ENCODE peak calls at places on chromosome 13, in ten cellular contexts. One of them, this sample, is unnamed.

GRCh38 chr13:41658057-41658642 is 200.8 kb downstream of the RGCC start:
- DNase-seq in SW480: no peak
- DNase-seq in RKO: no peak
- DNase-seq in fibroblast of the aortic adventitia: peak
- DNase-seq in smooth muscle cell of the brain vasculature: peak
- DNase-seq in EL: peak
- DNase-seq in NCI-H2081 treated with DMSO at 0.1 percent for 48 hours: no peak
- DNase-seq in ascending aorta: no peak
- DNase-seq in Daoy: no peak
- DNase-seq in upper lobe of right lung: no peak
- DNase-seq in this sample: peak

GRCh38 chr13:20134732-20135131 is 26.1 kb downstream of the GJA3 start:
- DNase-seq in NCI-H2081 treated with DMSO at 0.1 percent for 48 hours: no peak
- DNase-seq in Daoy: no peak
- DNase-seq in ascending aorta: no peak
- DNase-seq in smooth muscle cell of the brain vasculature: no peak
- DNase-seq in upper lobe of right lung: no peak
- DNase-seq in SW480: no peak
- DNase-seq in EL: no peak
- DNase-seq in RKO: no peak
- DNase-seq in fibroblast of the aortic adventitia: no peak
- DNase-seq in this sample: no peak

GRCh38 chr13:24270639-24271131 is 38.7 kb upstream of the C1QTNF9 start:
- DNase-seq in Daoy: no peak
- DNase-seq in SW480: no peak
- DNase-seq in smooth muscle cell of the brain vasculature: no peak
- DNase-seq in EL: peak
- DNase-seq in ascending aorta: peak
- DNase-seq in fibroblast of the aortic adventitia: peak
- DNase-seq in NCI-H2081 treated with DMSO at 0.1 percent for 48 hours: no peak
- DNase-seq in upper lobe of right lung: peak
- DNase-seq in RKO: no peak
- DNase-seq in this sample: peak

GRCh38 chr13:22092791-22093545 is 422.1 kb downstream of the FGF9 start:
- DNase-seq in upper lobe of right lung: no peak
- DNase-seq in smooth muscle cell of the brain vasculature: no peak
- DNase-seq in RKO: no peak
- DNase-seq in Daoy: peak
- DNase-seq in SW480: no peak
- DNase-seq in NCI-H2081 treated with DMSO at 0.1 percent for 48 hours: no peak
- DNase-seq in fibroblast of the aortic adventitia: peak
- DNase-seq in EL: no peak
- DNase-seq in ascending aorta: no peak
- DNase-seq in this sample: no peak

GRCh38 chr13:31246918-31247317 is 47.1 kb downstream of the B3GLCT start:
- DNase-seq in fibroblast of the aortic adventitia: no peak
- DNase-seq in RKO: no peak
- DNase-seq in Daoy: no peak
- DNase-seq in smooth muscle cell of the brain vasculature: no peak
- DNase-seq in SW480: no peak
- DNase-seq in NCI-H2081 treated with DMSO at 0.1 percent for 48 hours: no peak
- DNase-seq in upper lobe of right lung: no peak
- DNase-seq in ascending aorta: no peak
- DNase-seq in EL: no peak
- DNase-seq in this sample: no peak

GRCh38 chr13:48304132-48304876 is 753 bp downstream of the RB1 start:
- DNase-seq in Daoy: peak
- DNase-seq in smooth muscle cell of the brain vasculature: no peak
- DNase-seq in fibroblast of the aortic adventitia: peak
- DNase-seq in upper lobe of right lung: no peak
- DNase-seq in NCI-H2081 treated with DMSO at 0.1 percent for 48 hours: no peak
- DNase-seq in SW480: peak
- DNase-seq in EL: peak
- DNase-seq in RKO: peak
- DNase-seq in ascending aorta: peak
- DNase-seq in this sample: peak

GRCh38 chr13:113591750-113592149 is 7.2 kb downstream of the TFDP1 start:
- DNase-seq in SW480: no peak
- DNase-seq in smooth muscle cell of the brain vasculature: no peak
- DNase-seq in EL: no peak
- DNase-seq in RKO: no peak
- DNase-seq in fibroblast of the aortic adventitia: no peak
- DNase-seq in ascending aorta: peak
- DNase-seq in Daoy: no peak
- DNase-seq in NCI-H2081 treated with DMSO at 0.1 percent for 48 hours: no peak
- DNase-seq in upper lobe of right lung: peak
- DNase-seq in this sample: no peak

GRCh38 chr13:110379905-110380341 is 72.8 kb downstream of the COL4A2 start:
- DNase-seq in Daoy: peak
- DNase-seq in upper lobe of right lung: no peak
- DNase-seq in EL: peak
- DNase-seq in SW480: no peak
- DNase-seq in NCI-H2081 treated with DMSO at 0.1 percent for 48 hours: no peak
- DNase-seq in fibroblast of the aortic adventitia: peak
- DNase-seq in RKO: no peak
- DNase-seq in smooth muscle cell of the brain vasculature: no peak
- DNase-seq in ascending aorta: no peak
- DNase-seq in this sample: peak

GRCh38 chr13:25375727-25376358 is 4.1 kb downstream of the ATP8A2 start:
- DNase-seq in SW480: peak
- DNase-seq in RKO: peak
- DNase-seq in Daoy: peak
- DNase-seq in fibroblast of the aortic adventitia: peak
- DNase-seq in smooth muscle cell of the brain vasculature: peak
- DNase-seq in ascending aorta: no peak
- DNase-seq in upper lobe of right lung: no peak
- DNase-seq in EL: peak
- DNase-seq in NCI-H2081 treated with DMSO at 0.1 percent for 48 hours: no peak
- DNase-seq in this sample: peak

GRCh38 chr13:31437975-31438374 is 238.2 kb downstream of the B3GLCT start:
- DNase-seq in NCI-H2081 treated with DMSO at 0.1 percent for 48 hours: no peak
- DNase-seq in smooth muscle cell of the brain vasculature: no peak
- DNase-seq in Daoy: no peak
- DNase-seq in fibroblast of the aortic adventitia: no peak
- DNase-seq in RKO: no peak
- DNase-seq in ascending aorta: no peak
- DNase-seq in SW480: no peak
- DNase-seq in upper lobe of right lung: no peak
- DNase-seq in EL: peak
- DNase-seq in this sample: no peak

GRCh38 chr13:90951663-90952062 is 395.8 kb upstream of the MIR17HG start:
- DNase-seq in SW480: no peak
- DNase-seq in Daoy: no peak
- DNase-seq in fibroblast of the aortic adventitia: no peak
- DNase-seq in upper lobe of right lung: no peak
- DNase-seq in EL: no peak
- DNase-seq in NCI-H2081 treated with DMSO at 0.1 percent for 48 hours: no peak
- DNase-seq in RKO: no peak
- DNase-seq in ascending aorta: no peak
- DNase-seq in smooth muscle cell of the brain vasculature: no peak
- DNase-seq in this sample: no peak

GRCh38 chr13:22454586-22454985 is 726.2 kb upstream of the SGCG start:
- DNase-seq in EL: no peak
- DNase-seq in NCI-H2081 treated with DMSO at 0.1 percent for 48 hours: no peak
- DNase-seq in Daoy: peak
- DNase-seq in fibroblast of the aortic adventitia: no peak
- DNase-seq in RKO: peak
- DNase-seq in ascending aorta: no peak
- DNase-seq in SW480: peak
- DNase-seq in smooth muscle cell of the brain vasculature: no peak
- DNase-seq in upper lobe of right lung: no peak
- DNase-seq in this sample: no peak

GRCh38 chr13:20788312-20788711 is 14.6 kb upstream of the EEF1AKMT1 start:
- DNase-seq in upper lobe of right lung: no peak
- DNase-seq in SW480: no peak
- DNase-seq in ascending aorta: no peak
- DNase-seq in fibroblast of the aortic adventitia: no peak
- DNase-seq in RKO: no peak
- DNase-seq in smooth muscle cell of the brain vasculature: no peak
- DNase-seq in NCI-H2081 treated with DMSO at 0.1 percent for 48 hours: no peak
- DNase-seq in Daoy: no peak
- DNase-seq in EL: no peak
- DNase-seq in this sample: no peak

GRCh38 chr13:111503905-111504695 is 183.7 kb downstream of the TEX29 start:
- DNase-seq in smooth muscle cell of the brain vasculature: no peak
- DNase-seq in fibroblast of the aortic adventitia: no peak
- DNase-seq in SW480: no peak
- DNase-seq in NCI-H2081 treated with DMSO at 0.1 percent for 48 hours: no peak
- DNase-seq in ascending aorta: no peak
- DNase-seq in RKO: no peak
- DNase-seq in EL: no peak
- DNase-seq in upper lobe of right lung: no peak
- DNase-seq in Daoy: no peak
- DNase-seq in this sample: no peak

GRCh38 chr13:65292488-65292901 is 1937.6 kb downstream of the PCDH9 start:
- DNase-seq in upper lobe of right lung: no peak
- DNase-seq in RKO: peak
- DNase-seq in smooth muscle cell of the brain vasculature: peak
- DNase-seq in fibroblast of the aortic adventitia: peak
- DNase-seq in EL: peak
- DNase-seq in SW480: no peak
- DNase-seq in ascending aorta: no peak
- DNase-seq in Daoy: no peak
- DNase-seq in NCI-H2081 treated with DMSO at 0.1 percent for 48 hours: no peak
- DNase-seq in this sample: peak

GRCh38 chr13:27794921-27795717 is 2.8 kb downstream of the GSX1 start:
- DNase-seq in EL: no peak
- DNase-seq in ascending aorta: no peak
- DNase-seq in Daoy: no peak
- DNase-seq in smooth muscle cell of the brain vasculature: no peak
- DNase-seq in NCI-H2081 treated with DMSO at 0.1 percent for 48 hours: no peak
- DNase-seq in SW480: no peak
- DNase-seq in RKO: no peak
- DNase-seq in upper lobe of right lung: no peak
- DNase-seq in fibroblast of the aortic adventitia: no peak
- DNase-seq in this sample: no peak

GRCh38 chr13:104641309-104641708 is 1575.1 kb upstream of the SLC10A2 start:
- DNase-seq in ascending aorta: no peak
- DNase-seq in smooth muscle cell of the brain vasculature: no peak
- DNase-seq in RKO: peak
- DNase-seq in EL: peak
- DNase-seq in NCI-H2081 treated with DMSO at 0.1 percent for 48 hours: no peak
- DNase-seq in Daoy: no peak
- DNase-seq in upper lobe of right lung: no peak
- DNase-seq in fibroblast of the aortic adventitia: no peak
- DNase-seq in SW480: no peak
- DNase-seq in this sample: peak

GRCh38 chr13:46553886-46554855 is 1.2 kb downstream of the LRCH1 start:
- DNase-seq in Daoy: peak
- DNase-seq in ascending aorta: peak
- DNase-seq in smooth muscle cell of the brain vasculature: no peak
- DNase-seq in SW480: peak
- DNase-seq in fibroblast of the aortic adventitia: peak
- DNase-seq in RKO: peak
- DNase-seq in NCI-H2081 treated with DMSO at 0.1 percent for 48 hours: no peak
- DNase-seq in EL: peak
- DNase-seq in upper lobe of right lung: peak
- DNase-seq in this sample: peak

GRCh38 chr13:109509154-109509905 is 277.1 kb downstream of the IRS2 start:
- DNase-seq in NCI-H2081 treated with DMSO at 0.1 percent for 48 hours: no peak
- DNase-seq in RKO: no peak
- DNase-seq in smooth muscle cell of the brain vasculature: no peak
- DNase-seq in fibroblast of the aortic adventitia: peak
- DNase-seq in Daoy: peak
- DNase-seq in EL: peak
- DNase-seq in ascending aorta: no peak
- DNase-seq in upper lobe of right lung: no peak
- DNase-seq in SW480: no peak
- DNase-seq in this sample: peak

GRCh38 chr13:76667551-76667950 is 218.7 kb downstream of the KCTD12 start:
- DNase-seq in NCI-H2081 treated with DMSO at 0.1 percent for 48 hours: no peak
- DNase-seq in EL: peak
- DNase-seq in Daoy: no peak
- DNase-seq in RKO: peak
- DNase-seq in fibroblast of the aortic adventitia: peak
- DNase-seq in smooth muscle cell of the brain vasculature: peak
- DNase-seq in ascending aorta: no peak
- DNase-seq in SW480: peak
- DNase-seq in upper lobe of right lung: no peak
- DNase-seq in this sample: peak

GRCh38 chr13:97122381-97122996 is 99.6 kb upstream of the MBNL2 start:
- DNase-seq in EL: peak
- DNase-seq in RKO: peak
- DNase-seq in smooth muscle cell of the brain vasculature: no peak
- DNase-seq in Daoy: peak
- DNase-seq in upper lobe of right lung: no peak
- DNase-seq in SW480: peak
- DNase-seq in NCI-H2081 treated with DMSO at 0.1 percent for 48 hours: no peak
- DNase-seq in fibroblast of the aortic adventitia: peak
- DNase-seq in ascending aorta: no peak
- DNase-seq in this sample: peak

GRCh38 chr13:29753593-29754485 is 96.6 kb downstream of the UBL3 start:
- DNase-seq in fibroblast of the aortic adventitia: peak
- DNase-seq in ascending aorta: no peak
- DNase-seq in NCI-H2081 treated with DMSO at 0.1 percent for 48 hours: no peak
- DNase-seq in SW480: no peak
- DNase-seq in smooth muscle cell of the brain vasculature: no peak
- DNase-seq in EL: peak
- DNase-seq in upper lobe of right lung: no peak
- DNase-seq in Daoy: no peak
- DNase-seq in RKO: no peak
- DNase-seq in this sample: no peak

GRCh38 chr13:54248306-54248705 is 1219.7 kb downstream of the OLFM4 start:
- DNase-seq in NCI-H2081 treated with DMSO at 0.1 percent for 48 hours: no peak
- DNase-seq in Daoy: no peak
- DNase-seq in fibroblast of the aortic adventitia: no peak
- DNase-seq in SW480: no peak
- DNase-seq in EL: no peak
- DNase-seq in upper lobe of right lung: no peak
- DNase-seq in ascending aorta: no peak
- DNase-seq in RKO: no peak
- DNase-seq in smooth muscle cell of the brain vasculature: no peak
- DNase-seq in this sample: no peak

GRCh38 chr13:61706899-61707298 is 291.2 kb upstream of the PCDH20 start:
- DNase-seq in Daoy: no peak
- DNase-seq in ascending aorta: no peak
- DNase-seq in EL: no peak
- DNase-seq in RKO: no peak
- DNase-seq in fibroblast of the aortic adventitia: no peak
- DNase-seq in SW480: no peak
- DNase-seq in NCI-H2081 treated with DMSO at 0.1 percent for 48 hours: no peak
- DNase-seq in smooth muscle cell of the brain vasculature: no peak
- DNase-seq in upper lobe of right lung: no peak
- DNase-seq in this sample: no peak

GRCh38 chr13:55573565-55573964 is 1567.2 kb upstream of the PRR20A start:
- DNase-seq in smooth muscle cell of the brain vasculature: no peak
- DNase-seq in upper lobe of right lung: no peak
- DNase-seq in RKO: no peak
- DNase-seq in ascending aorta: no peak
- DNase-seq in Daoy: no peak
- DNase-seq in NCI-H2081 treated with DMSO at 0.1 percent for 48 hours: no peak
- DNase-seq in fibroblast of the aortic adventitia: no peak
- DNase-seq in EL: no peak
- DNase-seq in SW480: no peak
- DNase-seq in this sample: no peak

GRCh38 chr13:113297370-113297871 is 382 bp downstream of the LAMP1 start:
- DNase-seq in fibroblast of the aortic adventitia: peak
- DNase-seq in SW480: no peak
- DNase-seq in upper lobe of right lung: no peak
- DNase-seq in NCI-H2081 treated with DMSO at 0.1 percent for 48 hours: no peak
- DNase-seq in RKO: peak
- DNase-seq in smooth muscle cell of the brain vasculature: no peak
- DNase-seq in Daoy: peak
- DNase-seq in EL: peak
- DNase-seq in ascending aorta: peak
- DNase-seq in this sample: peak

GRCh38 chr13:94950303-94950702 is 238.0 kb upstream of the SOX21 start:
- DNase-seq in smooth muscle cell of the brain vasculature: no peak
- DNase-seq in ascending aorta: no peak
- DNase-seq in RKO: no peak
- DNase-seq in SW480: no peak
- DNase-seq in NCI-H2081 treated with DMSO at 0.1 percent for 48 hours: no peak
- DNase-seq in Daoy: no peak
- DNase-seq in fibroblast of the aortic adventitia: peak
- DNase-seq in EL: no peak
- DNase-seq in upper lobe of right lung: no peak
- DNase-seq in this sample: no peak

GRCh38 chr13:97256343-97256783 is 34.2 kb downstream of the MBNL2 start:
- DNase-seq in SW480: peak
- DNase-seq in RKO: peak
- DNase-seq in smooth muscle cell of the brain vasculature: no peak
- DNase-seq in ascending aorta: peak
- DNase-seq in upper lobe of right lung: no peak
- DNase-seq in EL: peak
- DNase-seq in NCI-H2081 treated with DMSO at 0.1 percent for 48 hours: no peak
- DNase-seq in fibroblast of the aortic adventitia: peak
- DNase-seq in Daoy: peak
- DNase-seq in this sample: peak

This sample was measured in choroid plexus epithelial cell.